ENCODE peak calls at places on chromosomes 12 and 14, in four cellular contexts. Q is astrocyte, U is HCT116, J is osteoblast. W is an unnamed sample.

GRCh38 chr12:70692681-70693288 is 55.6 kb upstream of the PTPRB start:
- DNase-seq in Q (peak; percentile 21), U (peak; percentile 6), J (peak; percentile 38), W (no peak)

GRCh38 chr12:53940448-53941014 is 1.9 kb downstream of the HOXC13 start:
- DNase-seq in Q (no peak), U (no peak), J (peak; percentile 63), W (peak; percentile 40)

GRCh38 chr14:84272290-84272721 is 1257.6 kb upstream of the FLRT2 start:
- DNase-seq in Q (no peak), U (no peak), J (no peak), W (no peak)

GRCh38 chr12:84698576-84699333 is 213.8 kb downstream of the SLC6A15 start:
- DNase-seq in Q (no peak), U (no peak), J (no peak), W (no peak)

GRCh38 chr12:64716839-64717455 is 42.3 kb downstream of the GNS start:
- DNase-seq in Q (peak; percentile 43), U (no peak), J (no peak), W (no peak)

GRCh38 chr12:11813422-11813813 is 163.9 kb downstream of the ETV6 start:
- DNase-seq in Q (no peak), U (no peak), J (no peak), W (no peak)

GRCh38 chr12:26524862-26525465 is 308.0 kb downstream of the ITPR2 start:
- DNase-seq in Q (no peak), U (peak; percentile 23), J (no peak), W (peak; percentile 80)

GRCh38 chr14:74863274-74863673 is 12.7 kb downstream of the PROX2 start:
- DNase-seq in Q (no peak), U (no peak), J (no peak), W (peak; percentile 42)

GRCh38 chr14:53956427-53957201 is at the start of gene BMP4:
- DNase-seq in Q (peak; percentile 46), U (peak; percentile 82), J (peak; percentile 86), W (peak; percentile 94)
- H3K4me3 ChIP-seq in Q (peak within 1 kb of the TSS; percentile 69), U (peak within 1 kb of the TSS; percentile 84), J (peak within 1 kb of the TSS; percentile 56), W (peak within 1 kb of the TSS; percentile 85)

DNA sequence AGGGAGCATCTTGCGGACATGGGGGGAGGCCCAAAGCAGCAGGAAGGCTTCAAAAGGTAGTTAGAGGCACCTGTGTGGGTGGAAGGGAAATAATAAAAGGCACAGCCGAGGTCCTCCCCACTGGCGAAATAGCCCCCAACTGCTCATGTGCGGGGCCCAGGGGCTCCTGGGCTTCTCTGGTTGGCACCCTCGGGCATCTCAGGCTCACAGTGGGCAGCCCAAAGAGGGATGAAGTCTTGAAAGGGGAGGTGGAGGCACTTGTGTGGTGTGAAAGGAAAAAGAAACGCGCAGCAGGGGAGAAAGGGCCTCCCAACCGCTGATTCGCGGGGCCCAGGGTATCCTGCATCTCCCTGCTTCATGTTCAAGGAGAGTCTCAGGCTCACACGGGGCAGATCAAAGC is 579.4 kb downstream of the ALG10 start:
- DNase-seq in Q (no peak), U (no peak), J (no peak), W (no peak)
- H3K9me3 ChIP-seq in Q (peaks cover 34% of the 10 kb centered on the region), U (peaks cover 3% of the 10 kb centered on the region), J (no peaks in the 10 kb centered on the region), W (peaks cover 53% of the 10 kb centered on the region)

DNA sequence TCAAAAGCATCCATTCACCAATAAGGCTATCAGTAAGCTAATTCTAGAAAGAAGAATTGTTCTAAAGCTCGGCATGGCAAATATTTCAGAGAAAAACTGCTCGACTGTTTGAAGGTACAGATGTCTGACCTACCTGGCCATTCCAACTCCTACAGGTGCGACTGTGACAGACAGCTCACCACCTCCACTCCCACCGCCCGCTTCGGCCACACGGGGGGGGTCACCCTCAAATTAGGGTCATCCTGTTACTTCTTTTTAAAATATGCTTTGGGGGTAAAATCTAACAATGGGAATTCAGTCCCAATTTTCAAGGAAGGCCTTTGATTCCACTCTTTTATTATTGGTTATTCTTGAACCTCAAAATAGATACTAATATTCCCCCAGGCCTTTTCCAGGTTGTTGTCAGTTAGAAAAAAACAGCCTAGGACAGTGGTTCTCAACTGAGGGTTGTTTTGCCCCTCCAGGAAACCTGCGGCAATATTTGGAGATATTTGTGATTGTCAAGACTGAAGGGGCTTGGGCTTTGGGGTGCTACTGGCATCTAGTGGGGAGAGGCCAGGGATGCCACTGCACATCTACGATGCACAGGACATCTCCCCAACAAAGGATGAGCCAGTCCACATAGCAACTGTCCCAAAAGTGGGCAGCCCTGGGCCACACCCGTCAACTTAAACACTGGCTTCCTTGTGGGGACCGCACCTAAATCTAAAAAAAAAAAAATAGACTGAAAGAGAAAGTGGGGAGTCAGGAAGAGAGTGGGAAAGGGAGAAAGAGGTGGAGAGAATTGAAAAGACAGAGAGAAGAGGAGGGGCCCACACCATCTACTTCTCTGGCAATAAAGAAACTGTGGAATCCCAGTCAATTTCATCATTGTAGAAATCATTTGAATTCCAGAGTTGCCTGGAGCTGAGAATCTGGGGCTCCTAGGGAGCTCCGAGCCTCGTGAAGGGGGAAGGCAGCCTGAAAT is 81.0 kb downstream of the BCL11B start:
- DNase-seq in Q (no peak), U (no peak), J (no peak), W (no peak)
- H3K4me3 ChIP-seq in Q (peak overlapping the region; percentile 63), U (no peak overlapping the region), J (no peak overlapping the region), W (no peak overlapping the region)

GRCh38 chr14:79442776-79443175 is 768.5 kb downstream of the DIO2 start:
- DNase-seq in Q (no peak), U (no peak), J (no peak), W (no peak)
- H3K9me3 ChIP-seq in Q (no peaks in the 10 kb centered on the region), U (peaks cover 10% of the 10 kb centered on the region), J (no peaks in the 10 kb centered on the region), W (no peaks in the 10 kb centered on the region)

GRCh38 chr14:104843006-104843405 is 22.1 kb upstream of the CEP170B start:
- DNase-seq in Q (no peak), U (no peak), J (no peak), W (no peak)
- H3K4me3 ChIP-seq in Q (no peak overlapping the region), U (no peak overlapping the region), J (no peak overlapping the region), W (no peak overlapping the region)

GRCh38 chr14:91364524-91365270 is 52.9 kb downstream of the CCDC88C start:
- DNase-seq in Q (no peak), U (no peak), J (peak; percentile 61), W (peak; percentile 55)
- H3K9me3 ChIP-seq in Q (no peaks in the 10 kb centered on the region), U (no peaks in the 10 kb centered on the region), J (no peaks in the 10 kb centered on the region), W (no peaks in the 10 kb centered on the region)

GRCh38 chr12:46773537-46773936 is 52.3 kb downstream of the SLC38A4 start:
- DNase-seq in Q (no peak), U (no peak), J (no peak), W (no peak)
- H3K4me3 ChIP-seq in Q (no peak overlapping the region), U (no peak overlapping the region), J (peak overlapping the region; percentile 3), W (no peak overlapping the region)